ENCODE peak calls at places on chromosomes 12 and 14, in five cellular contexts. S is lung; K is CD8-positive, alpha-beta memory T cell; Y is pancreas; W is foreskin keratinocyte. M is an unnamed sample.

GRCh38 chr14:50667491-50668007 is 557 bp downstream of the SAV1 start:
- DNase-seq in S (peak; percentile 42), K (peak; percentile 46), Y (peak; percentile 75), W (peak; percentile 25), M (peak; percentile 67)

GRCh38 chr12:107484219-107484618 is 201.4 kb upstream of the PWP1 start:
- DNase-seq in S (no peak), K (no peak), Y (no peak), W (peak; percentile 21), M (no peak)

GRCh38 chr14:53902307-53902706 is 54.3 kb downstream of the BMP4 start:
- DNase-seq in S (no peak), K (no peak), Y (no peak), W (no peak), M (no peak)

GRCh38 chr14:68666899-68667298 is 126.0 kb downstream of the ZFP36L1 start:
- DNase-seq in S (no peak), K (no peak), Y (no peak), W (no peak), M (peak; percentile 31)

GRCh38 chr12:79407671-79408622 is 282.8 kb downstream of the PAWR start:
- DNase-seq in S (peak; percentile 38), K (no peak), Y (no peak), W (peak; percentile 80), M (peak; percentile 27)

GRCh38 chr12:68675098-68675842 is 11.5 kb upstream of the NUP107 start:
- DNase-seq in S (no peak), K (peak; percentile 68), Y (no peak), W (no peak), M (no peak)

GRCh38 chr12:27814411-27814810 is 34.4 kb upstream of the MANSC4 start:
- DNase-seq in S (no peak), K (no peak), Y (no peak), W (peak; percentile 60), M (no peak)

GRCh38 chr12:45934956-45935355 is 55.4 kb downstream of the SCAF11 start:
- DNase-seq in S (no peak), K (no peak), Y (no peak), W (no peak), M (no peak)

GRCh38 chr14:105070760-105071137 is 5.5 kb upstream of the GPR132 start:
- DNase-seq in S (no peak), K (no peak), Y (no peak), W (no peak), M (no peak)

GRCh38 chr14:69451941-69452340 is 32.6 kb upstream of the PLEKHD1 start:
- DNase-seq in S (no peak), K (no peak), Y (no peak), W (no peak), M (no peak)

GRCh38 chr14:93318927-93319326 is 13.9 kb downstream of the BTBD7 start:
- DNase-seq in S (no peak), K (no peak), Y (no peak), W (no peak), M (no peak)

GRCh38 chr12:69309461-69309860 is 38.7 kb upstream of the LYZ start:
- DNase-seq in S (no peak), K (no peak), Y (no peak), W (no peak), M (no peak)

GRCh38 chr14:104797112-104798044 is 1.8 kb upstream of the AKT1 start:
- DNase-seq in S (no peak), K (no peak), Y (no peak), W (no peak), M (no peak)

GRCh38 chr14:21735639-21736307 is 62.2 kb upstream of the OR4E1 start:
- DNase-seq in S (no peak), K (no peak), Y (no peak), W (no peak), M (no peak)

GRCh38 chr12:77925536-77926108 is 94.9 kb downstream of the NAV3 start:
- DNase-seq in S (peak; percentile 55), K (no peak), Y (peak; percentile 75), W (peak; percentile 83), M (peak; percentile 61)

GRCh38 chr12:106246891-106247730 is 709 bp downstream of the CKAP4 start:
- DNase-seq in S (peak; percentile 60), K (peak; percentile 56), Y (peak; percentile 92), W (peak; percentile 30), M (peak; percentile 80)

GRCh38 chr12:88391556-88391955 is 188.7 kb downstream of the KITLG start:
- DNase-seq in S (no peak), K (no peak), Y (no peak), W (peak; percentile 74), M (no peak)

GRCh38 chr12:11877869-11878780 is 192.6 kb upstream of the BCL2L14 start:
- DNase-seq in S (no peak), K (no peak), Y (no peak), W (peak; percentile 81), M (peak; percentile 64)

GRCh38 chr14:105064721-105065143 is 498 bp downstream of the GPR132 start:
- DNase-seq in S (no peak), K (peak; percentile 46), Y (no peak), W (no peak), M (peak; percentile 68)

GRCh38 chr12:3032161-3032560 is 45.0 kb upstream of the TSPAN9 start:
- DNase-seq in S (no peak), K (no peak), Y (peak; percentile 66), W (no peak), M (no peak)

GRCh38 chr14:26577711-26578110 is 20.1 kb downstream of the NOVA1 start:
- DNase-seq in S (no peak), K (no peak), Y (no peak), W (no peak), M (no peak)

GRCh38 chr12:53265783-53266182 is 2.3 kb upstream of the ESPL1 start:
- DNase-seq in S (no peak), K (no peak), Y (no peak), W (no peak), M (no peak)

GRCh38 chr14:61977217-61977616 is 215.0 kb downstream of the SNAPC1 start:
- DNase-seq in S (no peak), K (no peak), Y (no peak), W (peak; percentile 20), M (no peak)

GRCh38 chr12:114447799-114448617 is 42.1 kb upstream of the TBX5 start:
- DNase-seq in S (no peak), K (no peak), Y (no peak), W (no peak), M (no peak)
- H3K27me3 ChIP-seq in S (peaks cover 17% of the 10 kb centered on the region), K (peaks cover 11% of the 10 kb centered on the region), Y (no peaks in the 10 kb centered on the region), W (peaks cover 82% of the 10 kb centered on the region), M (peaks cover 3% of the 10 kb centered on the region)

DNA sequence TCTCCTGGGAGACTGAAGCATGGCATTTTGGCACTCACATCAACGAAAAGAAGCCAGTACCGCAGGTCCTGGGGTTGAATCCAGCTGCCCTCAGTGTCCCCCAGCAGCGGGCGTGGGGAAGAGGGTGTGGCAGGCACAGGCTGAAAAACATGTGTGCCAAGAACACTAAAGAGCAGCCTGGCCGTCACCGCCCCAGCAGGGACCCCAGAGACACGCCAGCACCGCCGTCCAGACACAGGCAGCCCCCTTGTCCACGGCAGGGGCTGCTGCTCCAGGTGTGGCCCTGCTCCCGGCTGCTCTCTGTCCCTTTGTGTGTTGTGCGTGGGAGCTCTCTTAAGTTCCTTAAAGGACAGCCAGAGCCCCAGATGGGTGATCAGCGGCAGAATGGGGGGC is 608 bp downstream of the PHETA1 start:
- DNase-seq in S (peak; percentile 32), K (no peak), Y (peak; percentile 78), W (no peak), M (peak; percentile 67)
- H3K4me1 ChIP-seq in S (no peaks in the 10 kb centered on the region), K (peaks cover 20% of the 10 kb centered on the region), Y (peaks cover 9% of the 10 kb centered on the region), W (peaks cover 5% of the 10 kb centered on the region), M (peaks cover 28% of the 10 kb centered on the region)

GRCh38 chr12:13982010-13982409 is 608 bp upstream of the GRIN2B start:
- DNase-seq in S (no peak), K (no peak), Y (no peak), W (no peak), M (no peak)
- H3K27me3 ChIP-seq in S (no peaks in the 10 kb centered on the region), K (no peaks in the 10 kb centered on the region), Y (no peaks in the 10 kb centered on the region), W (peaks cover 50% of the 10 kb centered on the region), M (no peaks in the 10 kb centered on the region)

GRCh38 chr12:5556033-5556614 is 124.2 kb downstream of the NTF3 start:
- DNase-seq in S (no peak), K (no peak), Y (no peak), W (peak; percentile 6), M (no peak)
- H3K4me1 ChIP-seq in S (no peaks in the 10 kb centered on the region), K (no peaks in the 10 kb centered on the region), Y (no peaks in the 10 kb centered on the region), W (no peaks in the 10 kb centered on the region), M (no peaks in the 10 kb centered on the region)

M was measured in tibial artery.